ENCODE peak calls at places on chromosomes 16 and 17, in five cellular contexts. Q is cardiac muscle cell, G is brain microvascular endothelial cell, Z is AG04450, K is pancreas. A is an unnamed sample.

GRCh38 chr17:18948476-18949006 is 3.4 kb upstream of the SLC5A10 start:
- DNase-seq in Q (no peak), G (no peak), Z (no peak), K (no peak), A (no peak)

GRCh38 chr17:34837796-34838195 is 123.5 kb downstream of the CCT6B start:
- DNase-seq in Q (no peak), G (no peak), Z (no peak), K (no peak), A (no peak)

GRCh38 chr17:2213291-2213960 is 90.2 kb downstream of the SMG6 start:
- DNase-seq in Q (no peak), G (no peak), Z (no peak), K (no peak), A (no peak)

GRCh38 chr16:2437032-2437790 is 8.0 kb downstream of the CCNF start:
- DNase-seq in Q (no peak), G (no peak), Z (no peak), K (peak; percentile 65), A (no peak)

GRCh38 chr16:69566437-69567030 is 768 bp downstream of the NFAT5 start:
- DNase-seq in Q (peak; percentile 66), G (peak; percentile 44), Z (no peak), K (peak; percentile 72), A (no peak)

GRCh38 chr17:82812601-82813000 is 27.2 kb downstream of the ZNF750 start:
- DNase-seq in Q (no peak), G (no peak), Z (no peak), K (no peak), A (no peak)

GRCh38 chr16:88649195-88649923 is 1.5 kb downstream of the CYBA start:
- DNase-seq in Q (no peak), G (no peak), Z (no peak), K (peak; percentile 74), A (no peak)

GRCh38 chr17:73187203-73187769 is 5.6 kb upstream of the COG1 start:
- DNase-seq in Q (no peak), G (no peak), Z (no peak), K (no peak), A (no peak)

GRCh38 chr16:47627056-47627455 is 165.9 kb downstream of the PHKB start:
- DNase-seq in Q (no peak), G (no peak), Z (no peak), K (no peak), A (no peak)

GRCh38 chr16:81432899-81433560 is 11.6 kb upstream of the CMIP start:
- DNase-seq in Q (no peak), G (no peak), Z (no peak), K (no peak), A (no peak)

GRCh38 chr17:61280851-61281250 is 118.8 kb upstream of the TBX2 start:
- DNase-seq in Q (no peak), G (no peak), Z (no peak), K (no peak), A (no peak)

GRCh38 chr16:56450901-56451752 is at the start of the genes NUDT21 and OGFOD1:
- DNase-seq in Q (peak; percentile 98), G (peak; percentile 99), Z (peak; percentile 93), K (peak; percentile 97), A (peak; percentile 94)
- TF ChIP-seq CTCF in Q (no peak), G (no peak), Z (peak; percentile 2), K (no peak), A (peak; percentile 2)

GRCh38 chr16:85166699-85167588 is 54.7 kb upstream of the CIBAR2 start:
- DNase-seq in Q (no peak), G (no peak), Z (no peak), K (peak; percentile 78), A (no peak)

GRCh38 chr16:85168732-85169256 is 56.5 kb upstream of the CIBAR2 start:
- DNase-seq in Q (peak; percentile 74), G (no peak), Z (no peak), K (peak; percentile 82), A (no peak)

GRCh38 chr16:85166281-85166680 is 54.0 kb upstream of the CIBAR2 start:
- DNase-seq in Q (no peak), G (no peak), Z (no peak), K (peak; percentile 23), A (no peak)

GRCh38 chr16:85169333-85170065 is 57.2 kb upstream of the CIBAR2 start:
- DNase-seq in Q (peak; percentile 64), G (no peak), Z (no peak), K (peak; percentile 78), A (no peak)

GRCh38 chr16:85167589-85168537 is 55.6 kb upstream of the CIBAR2 start:
- DNase-seq in Q (no peak), G (no peak), Z (no peak), K (peak; percentile 68), A (no peak)
- H3K4me3 ChIP-seq in Q (peak overlapping the region; percentile 30), G (no peak overlapping the region), Z (peak overlapping the region; percentile 4), K (no peak overlapping the region), A (no peak overlapping the region)

GRCh38 chr16:71288890-71289731 is at the start of gene CMTR2:
- DNase-seq in Q (peak; percentile 99), G (peak; percentile 95), Z (peak; percentile 96), K (peak; percentile 99), A (peak; percentile 83)
- TF ChIP-seq CTCF in Q (no peak), G (peak; percentile 24), Z (no peak), K (no peak), A (no peak)

DNA sequence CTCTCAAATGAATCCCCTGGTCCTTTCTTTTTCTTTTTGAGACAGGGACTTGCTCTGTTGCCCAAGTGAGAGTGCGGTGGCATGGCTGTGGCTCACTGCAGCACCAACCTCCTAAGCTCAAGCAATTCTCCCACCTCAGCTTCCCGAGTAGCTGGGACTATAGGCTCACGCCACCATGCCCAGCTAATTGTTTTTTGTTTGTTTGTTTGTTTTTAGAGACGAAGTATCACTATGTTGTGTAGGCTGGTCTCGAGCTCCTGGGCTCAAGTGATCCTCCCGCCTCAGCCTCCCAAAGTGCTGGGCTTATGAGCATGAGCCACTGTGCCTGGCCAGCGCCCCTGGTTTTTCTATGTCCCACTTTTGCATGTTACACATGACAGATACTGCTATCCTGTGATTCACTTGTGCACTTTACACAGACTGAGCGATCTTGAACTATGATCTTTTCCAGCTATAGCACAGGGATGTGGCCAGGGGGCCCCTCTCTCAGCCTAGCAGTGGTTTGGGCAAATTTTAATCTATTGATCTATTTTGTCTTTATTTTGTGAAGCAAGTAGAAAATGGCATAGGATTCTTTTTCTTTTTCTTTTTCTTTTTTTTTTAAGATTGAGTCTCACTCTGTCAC is 31.3 kb upstream of the MLKL start:
- DNase-seq in Q (no peak), G (no peak), Z (no peak), K (peak; percentile 5), A (no peak)
- H3K4me3 ChIP-seq in Q (no peak overlapping the region), G (no peak overlapping the region), Z (no peak overlapping the region), K (no peak overlapping the region), A (no peak overlapping the region)

A was measured in AG09309.